ENCODE peak calls at places on chromosomes 5 and 9, in six cellular contexts. A, B, T, E, M and N are unnamed samples.

GRCh38 chr5:37002176-37002751 is 125.7 kb downstream of the NIPBL start:
- DNase-seq in A (no peak), M (no peak), E (peak), B (no peak), T (no peak), N (no peak)

GRCh38 chr5:84831701-84832100 is 447.0 kb upstream of the EDIL3 start:
- DNase-seq in B (no peak), A (no peak), M (no peak), T (no peak), E (no peak), N (no peak)

GRCh38 chr9:126528111-126528510 is 85.6 kb upstream of the LMX1B start:
- DNase-seq in A (no peak), T (no peak), E (no peak), M (no peak), B (peak), N (no peak)

GRCh38 chr5:104199771-104200170 is 637.2 kb upstream of the NUDT12 start:
- DNase-seq in A (no peak), B (no peak), E (no peak), T (no peak), M (no peak), N (no peak)

GRCh38 chr5:107203231-107203630 is 467.5 kb downstream of the EFNA5 start:
- DNase-seq in E (no peak), T (no peak), A (no peak), B (no peak), M (no peak), N (no peak)

GRCh38 chr9:28439688-28440087 is 866.4 kb upstream of the C9orf72 start:
- DNase-seq in B (no peak), M (no peak), A (no peak), T (no peak), E (no peak), N (no peak)

GRCh38 chr5:66242050-66242449 is 98.0 kb downstream of the SREK1 start:
- DNase-seq in E (no peak), A (no peak), T (no peak), M (no peak), B (no peak), N (no peak)

GRCh38 chr5:155699385-155699784 is 627.6 kb upstream of the SGCD start:
- DNase-seq in B (no peak), E (peak), A (no peak), M (no peak), T (no peak), N (no peak)

GRCh38 chr9:133137451-133138231 is 16.6 kb upstream of the RALGDS start:
- DNase-seq in B (peak), A (peak), T (no peak), E (no peak), M (no peak), N (no peak)

GRCh38 chr9:108040783-108041182 is 551.2 kb upstream of the KLF4 start:
- DNase-seq in A (no peak), B (no peak), M (no peak), E (no peak), T (no peak), N (no peak)

GRCh38 chr5:75054110-75054930 is 2.0 kb upstream of the GCNT4 start:
- DNase-seq in M (peak), T (no peak), A (peak), E (peak), B (peak), N (no peak)

GRCh38 chr5:139646912-139647391 is 1.2 kb upstream of the CXXC5 start:
- DNase-seq in B (no peak), A (no peak), M (peak), E (no peak), T (no peak), N (peak)

GRCh38 chr5:139574641-139575312 is 13.6 kb downstream of the UBE2D2 start:
- DNase-seq in T (no peak), E (peak), B (no peak), A (no peak), M (no peak), N (no peak)

GRCh38 chr9:124284940-124285441 is 27.2 kb downstream of the NEK6 start:
- DNase-seq in B (no peak), A (no peak), T (no peak), E (no peak), M (peak), N (no peak)

GRCh38 chr9:35771524-35771923 is 17.4 kb upstream of the MSMP start:
- DNase-seq in M (no peak), E (no peak), B (no peak), T (peak), A (peak), N (no peak)

GRCh38 chr9:136117291-136118060 is 1.2 kb downstream of the TMEM250 start:
- DNase-seq in M (no peak), B (no peak), E (no peak), T (peak), A (no peak), N (no peak)

GRCh38 chr5:145360936-145361335 is 474.2 kb downstream of the PRELID2 start:
- DNase-seq in M (no peak), A (no peak), T (no peak), E (no peak), B (no peak), N (no peak)

GRCh38 chr5:7010578-7010977 is 297.3 kb downstream of the TENT4A start:
- DNase-seq in E (peak), M (no peak), A (no peak), B (no peak), T (no peak), N (no peak)

GRCh38 chr9:77421506-77422265 is 226.4 kb downstream of the GNA14 start:
- DNase-seq in M (no peak), E (no peak), A (no peak), B (no peak), T (no peak), N (no peak)

GRCh38 chr9:136605966-136606365 is 56.8 kb upstream of the EGFL7 start:
- DNase-seq in B (no peak), M (peak), E (no peak), A (no peak), T (peak), N (no peak)

GRCh38 chr9:28970241-28970654 is 1397.0 kb upstream of the C9orf72 start:
- DNase-seq in E (no peak), A (no peak), T (no peak), B (no peak), M (no peak), N (no peak)

GRCh38 chr9:123953601-123954011 is 23.7 kb upstream of the DENND1A start:
- DNase-seq in M (no peak), A (no peak), E (no peak), T (no peak), B (no peak), N (no peak)

DNA sequence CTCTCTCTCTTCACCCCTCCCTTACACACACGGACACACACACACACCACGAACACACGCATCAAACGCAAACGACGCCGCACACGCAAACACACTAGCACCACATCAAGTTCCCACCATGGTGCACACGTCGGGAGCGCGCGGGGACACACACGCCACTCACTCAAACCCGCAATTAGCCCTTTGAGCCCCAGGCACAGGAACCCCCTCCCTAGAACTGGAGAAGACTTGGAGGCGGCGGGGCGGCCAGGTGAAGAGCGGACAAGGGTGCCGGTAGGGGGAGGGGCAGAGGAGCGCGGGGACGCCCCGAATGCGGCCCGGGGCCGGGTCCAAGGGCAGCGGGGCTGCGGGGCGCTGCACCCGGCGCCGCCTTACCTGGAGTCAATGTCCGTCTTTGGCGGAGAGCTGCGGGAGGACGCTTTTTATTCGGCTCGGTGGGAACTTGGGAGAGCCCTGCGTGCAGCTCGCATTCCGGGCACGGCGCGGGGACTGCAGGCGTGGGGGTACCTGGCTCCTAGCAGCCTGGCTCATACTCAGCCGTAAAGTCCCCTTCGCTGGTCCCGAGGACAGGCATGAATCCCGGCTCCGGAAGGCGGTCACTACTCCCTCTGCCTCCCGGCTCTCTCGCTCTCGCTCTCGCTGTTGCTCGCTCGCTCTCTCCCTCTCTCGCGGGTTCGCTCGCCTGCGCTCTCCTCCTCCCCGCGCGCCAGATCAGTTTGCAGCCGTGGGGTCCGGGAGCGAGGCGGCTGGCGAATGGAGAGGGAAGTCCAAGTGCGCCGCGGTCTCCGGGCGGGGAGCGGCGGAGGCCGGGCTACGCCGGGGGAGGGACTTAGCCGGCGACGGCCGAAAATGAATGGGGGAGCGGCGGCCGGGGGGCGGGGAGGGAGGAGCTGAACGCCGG is at the start of gene BRINP1:
- DNase-seq in M (no peak), E (peak), A (peak), T (no peak), B (no peak), N (no peak)
- TF ChIP-seq CTCF in M (no peak), E (no peak), A (no peak), T (no peak), B (no peak), N (no peak)

GRCh38 chr5:96516631-96517071 is 83.6 kb upstream of the PCSK1 start:
- DNase-seq in T (no peak), B (no peak), M (no peak), E (no peak), A (no peak), N (no peak)
- TF ChIP-seq CTCF in T (no peak), B (no peak), M (no peak), E (peak), A (no peak), N (no peak)

GRCh38 chr9:93660647-93661046 is 84.3 kb downstream of the PHF2 start:
- DNase-seq in T (no peak), M (peak), E (no peak), B (no peak), A (no peak), N (no peak)
- TF ChIP-seq CTCF in T (no peak), M (no peak), E (no peak), B (no peak), A (no peak), N (no peak)

GRCh38 chr9:131397100-131397790 is 3.4 kb downstream of the PRRC2B start:
- DNase-seq in E (peak), M (no peak), B (no peak), A (peak), T (no peak), N (no peak)

GRCh38 chr9:131396626-131397025 is 2.7 kb downstream of the PRRC2B start:
- DNase-seq in T (no peak), A (no peak), M (no peak), B (no peak), E (no peak), N (no peak)

GRCh38 chr9:131394464-131395026 is 659 bp downstream of the PRRC2B start:
- DNase-seq in E (peak), T (peak), A (no peak), M (peak), B (peak), N (no peak)

GRCh38 chr9:131395027-131395744 is 1.3 kb downstream of the PRRC2B start:
- DNase-seq in T (no peak), M (no peak), B (peak), E (no peak), A (peak), N (peak)

GRCh38 chr9:131395745-131396479 is 2.0 kb downstream of the PRRC2B start:
- DNase-seq in M (no peak), E (no peak), T (no peak), B (no peak), A (no peak), N (no peak)
- TF ChIP-seq CTCF in M (no peak), E (no peak), T (no peak), B (no peak), A (no peak), N (no peak)

GRCh38 chr9:83535736-83536135 is 2.5 kb downstream of the FRMD3 start:
- DNase-seq in M (no peak), A (no peak), E (no peak), T (no peak), B (no peak), N (no peak)

GRCh38 chr9:83538172-83538889 is at the start of gene FRMD3:
- DNase-seq in A (peak), B (peak), T (peak), E (peak), M (peak), N (peak)

GRCh38 chr9:83537331-83538171 is 650 bp downstream of the FRMD3 start:
- DNase-seq in A (no peak), M (no peak), B (no peak), T (peak), E (peak), N (no peak)

GRCh38 chr9:83536332-83536731 is 1.9 kb downstream of the FRMD3 start:
- DNase-seq in A (no peak), E (peak), B (no peak), M (no peak), T (no peak), N (no peak)

DNA sequence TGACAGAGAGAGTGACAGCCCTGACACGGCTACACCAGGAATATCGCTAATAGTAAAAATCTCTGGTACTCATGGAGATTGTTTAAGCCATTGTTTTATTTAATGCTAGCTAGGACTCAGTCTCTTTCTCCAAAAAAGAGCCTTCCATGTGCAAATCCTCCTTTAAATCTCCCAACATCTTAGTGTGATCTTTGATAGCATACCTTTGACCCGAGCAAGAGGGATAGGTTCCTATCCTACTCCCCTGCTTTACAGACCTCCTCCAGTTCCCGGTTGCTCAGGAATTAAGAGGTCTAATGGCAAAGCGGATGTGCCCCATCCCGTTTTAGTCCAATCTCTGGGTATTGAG is 663 bp upstream of the FRMD3 start:
- DNase-seq in A (no peak), E (no peak), T (no peak), M (no peak), B (no peak), N (no peak)
- TF ChIP-seq CTCF in A (no peak), E (no peak), T (no peak), M (no peak), B (no peak), N (peak)

DNA sequence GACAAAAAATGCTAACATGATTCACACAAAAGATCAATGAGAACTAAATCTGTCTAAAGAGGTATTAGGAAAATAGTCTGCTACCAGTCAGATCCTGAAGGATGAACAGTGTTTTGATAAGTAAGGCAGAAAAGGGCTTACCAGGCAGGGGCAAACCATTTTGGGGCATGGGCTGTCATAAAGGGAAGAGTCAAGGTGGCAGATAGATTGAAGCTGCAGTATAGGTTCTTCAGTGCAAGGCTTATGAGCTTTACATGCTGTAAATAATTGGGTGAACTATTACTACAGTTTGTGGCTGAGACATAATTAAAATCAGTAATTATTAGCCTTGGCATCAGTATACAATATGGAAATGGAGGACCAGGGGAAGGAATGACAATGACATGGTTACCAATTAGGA is 21.8 kb downstream of the CSNK1A1 start:
- DNase-seq in T (no peak), E (no peak), M (no peak), A (no peak), B (no peak), N (no peak)
- TF ChIP-seq CTCF in T (no peak), E (no peak), M (no peak), A (no peak), B (no peak), N (no peak)

GRCh38 chr9:5428794-5429528 is 8.8 kb downstream of the PLGRKT start:
- DNase-seq in M (no peak), E (no peak), A (no peak), B (no peak), T (no peak), N (no peak)
- TF ChIP-seq CTCF in M (no peak), E (no peak), A (no peak), B (no peak), T (no peak), N (no peak)